ENCODE peak calls at places on chromosomes 1 and 21, in ten cellular contexts. T is NCI-H345; A is kidney tubule cell; F is NCI-H460; Z is fibroblast of mammary gland; Q is stimulated activated CD4-positive, alpha-beta T cell treated with anti-CD3 and anti-CD28 coated beads, Interleukin-1b, Interleukin-23, amount 100 ng/mL, for 1 hour; E is HuH-7; L is effector memory CD8-positive, alpha-beta T cell; M is COR-L47; U is left ventricle myocardium inferior. K is an unnamed sample.

GRCh38 chr1:30325999-30326398 is 397.4 kb downstream of the MATN1 start:
- DNase-seq in T (no peak), A (no peak), F (no peak), Z (no peak), Q (no peak), E (no peak), L (no peak), M (no peak), U (no peak), K (no peak)

GRCh38 chr1:111833334-111833733 is 77.6 kb downstream of the DDX20 start:
- DNase-seq in T (no peak), A (no peak), F (no peak), Z (no peak), Q (no peak), E (no peak), L (no peak), M (no peak), U (no peak), K (no peak)

GRCh38 chr21:35096959-35097358 is 47.9 kb upstream of the RUNX1 start:
- DNase-seq in T (no peak), A (no peak), F (no peak), Z (peak; percentile 50), Q (no peak), E (no peak), L (no peak), M (no peak), U (no peak), K (no peak)

GRCh38 chr1:27752372-27752771 is 20.6 kb upstream of the STX12 start:
- DNase-seq in T (no peak), A (no peak), F (no peak), Z (no peak), Q (no peak), E (no peak), L (no peak), M (no peak), U (no peak), K (no peak)

GRCh38 chr1:169161512-169162194 is 55.2 kb downstream of the ATP1B1 start:
- DNase-seq in T (no peak), A (no peak), F (no peak), Z (peak; percentile 19), Q (no peak), E (no peak), L (no peak), M (no peak), U (no peak), K (peak; percentile 13)

GRCh38 chr1:220430059-220430458 is 97.9 kb upstream of the MARK1 start:
- DNase-seq in T (no peak), A (peak; percentile 63), F (no peak), Z (no peak), Q (no peak), E (peak; percentile 19), L (no peak), M (no peak), U (no peak), K (no peak)

GRCh38 chr1:55718758-55719671 is 503.9 kb upstream of the USP24 start:
- DNase-seq in T (no peak), A (peak; percentile 93), F (no peak), Z (peak; percentile 100), Q (no peak), E (peak; percentile 17), L (no peak), M (no peak), U (peak; percentile 20), K (peak; percentile 86)

GRCh38 chr21:27040738-27041137 is 73.8 kb upstream of the ADAMTS5 start:
- DNase-seq in T (no peak), A (peak; percentile 26), F (no peak), Z (no peak), Q (no peak), E (no peak), L (no peak), M (no peak), U (no peak), K (peak; percentile 16)

GRCh38 chr1:67227196-67227595 is 60.9 kb downstream of the IL23R start:
- DNase-seq in T (no peak), A (peak; percentile 60), F (no peak), Z (peak; percentile 31), Q (no peak), E (no peak), L (no peak), M (no peak), U (no peak), K (peak; percentile 9)

K was measured in Daoy.